ENCODE peak calls at places on chromosomes 6 and 20, in nine cellular contexts. One of them, this sample, is unnamed.

GRCh38 chr6:13708679-13709261 is 2.9 kb downstream of the RANBP9 start:
- DNase-seq in ascending aorta: no peak
- DNase-seq in A549: no peak
- DNase-seq in heart left ventricle: no peak
- DNase-seq in tibial nerve: peak; percentile 25
- DNase-seq in astrocyte: peak; percentile 49
- DNase-seq in Peyer's patch: no peak
- DNase-seq in thoracic aorta: no peak
- DNase-seq in caudate nucleus: no peak
- DNase-seq in this sample: no peak

GRCh38 chr20:1467355-1468116 is 887 bp upstream of the NSFL1C start:
- DNase-seq in ascending aorta: peak; percentile 75
- DNase-seq in Peyer's patch: peak; percentile 68
- DNase-seq in A549: no peak
- DNase-seq in astrocyte: no peak
- DNase-seq in caudate nucleus: no peak
- DNase-seq in tibial nerve: peak; percentile 24
- DNase-seq in thoracic aorta: no peak
- DNase-seq in heart left ventricle: no peak
- DNase-seq in this sample: no peak

GRCh38 chr20:62097881-62098407 is 24.3 kb upstream of the LSM14B start:
- DNase-seq in tibial nerve: no peak
- DNase-seq in ascending aorta: no peak
- DNase-seq in A549: no peak
- DNase-seq in heart left ventricle: no peak
- DNase-seq in thoracic aorta: no peak
- DNase-seq in Peyer's patch: no peak
- DNase-seq in caudate nucleus: no peak
- DNase-seq in astrocyte: no peak
- DNase-seq in this sample: no peak

GRCh38 chr6:146770965-146771735 is 172.4 kb downstream of the ADGB start:
- DNase-seq in heart left ventricle: peak; percentile 57
- DNase-seq in caudate nucleus: no peak
- DNase-seq in tibial nerve: peak; percentile 42
- DNase-seq in thoracic aorta: no peak
- DNase-seq in A549: no peak
- DNase-seq in Peyer's patch: no peak
- DNase-seq in ascending aorta: peak; percentile 66
- DNase-seq in astrocyte: no peak
- DNase-seq in this sample: peak; percentile 31

GRCh38 chr6:27532820-27533538 is 60.1 kb upstream of the ZNF184 start:
- DNase-seq in ascending aorta: no peak
- DNase-seq in astrocyte: peak; percentile 92
- DNase-seq in Peyer's patch: no peak
- DNase-seq in heart left ventricle: no peak
- DNase-seq in caudate nucleus: no peak
- DNase-seq in A549: no peak
- DNase-seq in tibial nerve: no peak
- DNase-seq in thoracic aorta: no peak
- DNase-seq in this sample: no peak

GRCh38 chr20:52379723-52380336 is 188.3 kb upstream of the ZFP64 start:
- DNase-seq in thoracic aorta: no peak
- DNase-seq in tibial nerve: peak; percentile 44
- DNase-seq in caudate nucleus: no peak
- DNase-seq in astrocyte: no peak
- DNase-seq in ascending aorta: no peak
- DNase-seq in Peyer's patch: no peak
- DNase-seq in heart left ventricle: peak; percentile 30
- DNase-seq in A549: peak; percentile 33
- DNase-seq in this sample: peak; percentile 26

GRCh38 chr6:75750925-75751324 is 1.9 kb downstream of the MYO6 start:
- DNase-seq in ascending aorta: no peak
- DNase-seq in astrocyte: no peak
- DNase-seq in tibial nerve: no peak
- DNase-seq in heart left ventricle: no peak
- DNase-seq in caudate nucleus: no peak
- DNase-seq in A549: no peak
- DNase-seq in thoracic aorta: no peak
- DNase-seq in Peyer's patch: no peak
- DNase-seq in this sample: no peak

GRCh38 chr20:63612276-63612931 is 14.5 kb downstream of the GMEB2 start:
- DNase-seq in Peyer's patch: no peak
- DNase-seq in caudate nucleus: no peak
- DNase-seq in ascending aorta: no peak
- DNase-seq in tibial nerve: no peak
- DNase-seq in astrocyte: no peak
- DNase-seq in A549: no peak
- DNase-seq in thoracic aorta: no peak
- DNase-seq in heart left ventricle: no peak
- DNase-seq in this sample: no peak

GRCh38 chr6:161104966-161105365 is 113.4 kb downstream of the MAP3K4 start:
- DNase-seq in Peyer's patch: no peak
- DNase-seq in A549: no peak
- DNase-seq in astrocyte: peak; percentile 63
- DNase-seq in heart left ventricle: no peak
- DNase-seq in ascending aorta: no peak
- DNase-seq in tibial nerve: no peak
- DNase-seq in thoracic aorta: no peak
- DNase-seq in caudate nucleus: no peak
- DNase-seq in this sample: no peak

GRCh38 chr20:6418732-6419131 is 295.9 kb upstream of the FERMT1 start:
- DNase-seq in ascending aorta: no peak
- DNase-seq in astrocyte: peak; percentile 15
- DNase-seq in tibial nerve: no peak
- DNase-seq in Peyer's patch: no peak
- DNase-seq in A549: no peak
- DNase-seq in heart left ventricle: no peak
- DNase-seq in caudate nucleus: no peak
- DNase-seq in thoracic aorta: no peak
- DNase-seq in this sample: no peak

GRCh38 chr6:74899416-74899815 is 306.4 kb downstream of the COL12A1 start:
- DNase-seq in caudate nucleus: no peak
- DNase-seq in astrocyte: peak; percentile 52
- DNase-seq in thoracic aorta: no peak
- DNase-seq in tibial nerve: no peak
- DNase-seq in heart left ventricle: no peak
- DNase-seq in Peyer's patch: no peak
- DNase-seq in ascending aorta: no peak
- DNase-seq in A549: no peak
- DNase-seq in this sample: no peak

GRCh38 chr6:112694986-112695385 is 347.9 kb downstream of the RFPL4B start:
- DNase-seq in ascending aorta: no peak
- DNase-seq in tibial nerve: no peak
- DNase-seq in Peyer's patch: no peak
- DNase-seq in A549: no peak
- DNase-seq in thoracic aorta: no peak
- DNase-seq in astrocyte: no peak
- DNase-seq in caudate nucleus: no peak
- DNase-seq in heart left ventricle: no peak
- DNase-seq in this sample: no peak

GRCh38 chr6:159125977-159126376 is 43.2 kb upstream of the FNDC1 start:
- DNase-seq in heart left ventricle: peak; percentile 89
- DNase-seq in caudate nucleus: peak; percentile 94
- DNase-seq in thoracic aorta: no peak
- DNase-seq in A549: no peak
- DNase-seq in tibial nerve: no peak
- DNase-seq in ascending aorta: no peak
- DNase-seq in Peyer's patch: no peak
- DNase-seq in astrocyte: no peak
- DNase-seq in this sample: no peak

GRCh38 chr20:916125-916799 is at the start of gene ANGPT4:
- DNase-seq in A549: no peak
- DNase-seq in tibial nerve: no peak
- DNase-seq in ascending aorta: no peak
- DNase-seq in thoracic aorta: no peak
- DNase-seq in Peyer's patch: no peak
- DNase-seq in heart left ventricle: no peak
- DNase-seq in caudate nucleus: no peak
- DNase-seq in astrocyte: no peak
- DNase-seq in this sample: no peak

GRCh38 chr6:121439456-121440250 is 4.2 kb downstream of the GJA1 start:
- DNase-seq in tibial nerve: no peak
- DNase-seq in thoracic aorta: no peak
- DNase-seq in A549: no peak
- DNase-seq in ascending aorta: no peak
- DNase-seq in Peyer's patch: no peak
- DNase-seq in heart left ventricle: no peak
- DNase-seq in caudate nucleus: no peak
- DNase-seq in astrocyte: no peak
- DNase-seq in this sample: no peak

GRCh38 chr6:107511410-107512070 is 21.6 kb downstream of the SOBP start:
- DNase-seq in tibial nerve: peak; percentile 73
- DNase-seq in Peyer's patch: no peak
- DNase-seq in thoracic aorta: no peak
- DNase-seq in ascending aorta: peak; percentile 70
- DNase-seq in astrocyte: no peak
- DNase-seq in caudate nucleus: no peak
- DNase-seq in A549: no peak
- DNase-seq in heart left ventricle: peak; percentile 68
- DNase-seq in this sample: no peak

GRCh38 chr6:30002871-30003270 is 58.2 kb upstream of the POLR1H start:
- DNase-seq in Peyer's patch: no peak
- DNase-seq in ascending aorta: no peak
- DNase-seq in tibial nerve: no peak
- DNase-seq in astrocyte: peak; percentile 4
- DNase-seq in thoracic aorta: no peak
- DNase-seq in A549: no peak
- DNase-seq in heart left ventricle: no peak
- DNase-seq in caudate nucleus: no peak
- DNase-seq in this sample: no peak

GRCh38 chr6:134431306-134431919 is 113.5 kb upstream of the SGK1 start:
- DNase-seq in astrocyte: peak; percentile 27
- DNase-seq in ascending aorta: no peak
- DNase-seq in tibial nerve: no peak
- DNase-seq in Peyer's patch: no peak
- DNase-seq in heart left ventricle: no peak
- DNase-seq in caudate nucleus: no peak
- DNase-seq in thoracic aorta: no peak
- DNase-seq in A549: no peak
- DNase-seq in this sample: no peak
- H3K27ac ChIP-seq in astrocyte: no peak overlapping the region
- H3K27ac ChIP-seq in ascending aorta: no peak overlapping the region
- H3K27ac ChIP-seq in tibial nerve: no peak overlapping the region
- H3K27ac ChIP-seq in Peyer's patch: no peak overlapping the region
- H3K27ac ChIP-seq in heart left ventricle: no peak overlapping the region
- H3K27ac ChIP-seq in caudate nucleus: no peak overlapping the region
- H3K27ac ChIP-seq in thoracic aorta: no peak overlapping the region
- H3K27ac ChIP-seq in A549: no peak overlapping the region
- H3K27ac ChIP-seq in this sample: no peak overlapping the region

GRCh38 chr6:105482956-105483355 is 80.1 kb upstream of the PREP start:
- DNase-seq in astrocyte: no peak
- DNase-seq in ascending aorta: no peak
- DNase-seq in thoracic aorta: no peak
- DNase-seq in Peyer's patch: no peak
- DNase-seq in A549: no peak
- DNase-seq in heart left ventricle: no peak
- DNase-seq in caudate nucleus: no peak
- DNase-seq in tibial nerve: no peak
- DNase-seq in this sample: no peak
- H3K27ac ChIP-seq in astrocyte: no peak overlapping the region
- H3K27ac ChIP-seq in ascending aorta: no peak overlapping the region
- H3K27ac ChIP-seq in thoracic aorta: no peak overlapping the region
- H3K27ac ChIP-seq in Peyer's patch: no peak overlapping the region
- H3K27ac ChIP-seq in A549: peak overlapping the region; percentile 59
- H3K27ac ChIP-seq in heart left ventricle: no peak overlapping the region
- H3K27ac ChIP-seq in caudate nucleus: no peak overlapping the region
- H3K27ac ChIP-seq in tibial nerve: peak overlapping the region; percentile 52
- H3K27ac ChIP-seq in this sample: no peak overlapping the region

GRCh38 chr20:48826064-48826463 is 1.7 kb downstream of the PREX1 start:
- DNase-seq in caudate nucleus: no peak
- DNase-seq in heart left ventricle: no peak
- DNase-seq in Peyer's patch: no peak
- DNase-seq in thoracic aorta: no peak
- DNase-seq in ascending aorta: no peak
- DNase-seq in tibial nerve: no peak
- DNase-seq in astrocyte: no peak
- DNase-seq in A549: no peak
- DNase-seq in this sample: no peak
- H3K27ac ChIP-seq in caudate nucleus: peak overlapping the region; percentile 85
- H3K27ac ChIP-seq in heart left ventricle: no peak overlapping the region
- H3K27ac ChIP-seq in Peyer's patch: peak overlapping the region; percentile 66
- H3K27ac ChIP-seq in thoracic aorta: peak overlapping the region; percentile 71
- H3K27ac ChIP-seq in ascending aorta: peak overlapping the region; percentile 75
- H3K27ac ChIP-seq in tibial nerve: peak overlapping the region; percentile 86
- H3K27ac ChIP-seq in astrocyte: no peak overlapping the region
- H3K27ac ChIP-seq in A549: no peak overlapping the region
- H3K27ac ChIP-seq in this sample: peak overlapping the region; percentile 48

DNA sequence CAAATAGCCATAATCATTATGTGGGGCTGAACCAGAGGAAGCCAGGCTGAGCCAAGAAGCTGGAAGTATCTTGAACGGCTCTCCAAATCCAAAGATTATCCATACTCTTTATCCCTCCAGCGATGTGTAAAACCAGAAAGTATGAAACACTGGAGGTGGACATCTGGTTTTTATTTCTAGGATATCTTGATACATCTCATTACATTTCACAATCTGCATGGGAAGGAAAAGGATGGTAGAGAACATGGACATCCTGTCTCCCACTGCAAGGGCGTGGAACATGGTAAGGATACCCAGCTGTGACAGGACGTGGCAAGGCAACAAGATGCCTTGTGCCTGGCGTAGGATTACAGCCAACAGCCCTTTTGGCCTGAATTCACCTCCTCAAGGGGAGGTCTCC is 20.1 kb downstream of the TRIM27 start:
- DNase-seq in tibial nerve: no peak
- DNase-seq in caudate nucleus: no peak
- DNase-seq in ascending aorta: no peak
- DNase-seq in A549: no peak
- DNase-seq in heart left ventricle: no peak
- DNase-seq in thoracic aorta: no peak
- DNase-seq in Peyer's patch: no peak
- DNase-seq in astrocyte: no peak
- DNase-seq in this sample: no peak
- H3K27ac ChIP-seq in tibial nerve: no peak overlapping the region
- H3K27ac ChIP-seq in caudate nucleus: no peak overlapping the region
- H3K27ac ChIP-seq in ascending aorta: no peak overlapping the region
- H3K27ac ChIP-seq in A549: no peak overlapping the region
- H3K27ac ChIP-seq in heart left ventricle: no peak overlapping the region
- H3K27ac ChIP-seq in thoracic aorta: no peak overlapping the region
- H3K27ac ChIP-seq in Peyer's patch: no peak overlapping the region
- H3K27ac ChIP-seq in astrocyte: no peak overlapping the region
- H3K27ac ChIP-seq in this sample: no peak overlapping the region

GRCh38 chr20:60058869-60059268 is 100.6 kb downstream of the CDH26 start:
- DNase-seq in Peyer's patch: no peak
- DNase-seq in ascending aorta: no peak
- DNase-seq in tibial nerve: no peak
- DNase-seq in astrocyte: no peak
- DNase-seq in thoracic aorta: no peak
- DNase-seq in caudate nucleus: no peak
- DNase-seq in A549: no peak
- DNase-seq in heart left ventricle: no peak
- DNase-seq in this sample: no peak
- H3K27ac ChIP-seq in Peyer's patch: no peak overlapping the region
- H3K27ac ChIP-seq in ascending aorta: no peak overlapping the region
- H3K27ac ChIP-seq in tibial nerve: peak overlapping the region; percentile 7
- H3K27ac ChIP-seq in astrocyte: no peak overlapping the region
- H3K27ac ChIP-seq in thoracic aorta: no peak overlapping the region
- H3K27ac ChIP-seq in caudate nucleus: peak overlapping the region; percentile 12
- H3K27ac ChIP-seq in A549: no peak overlapping the region
- H3K27ac ChIP-seq in heart left ventricle: peak overlapping the region; percentile 26
- H3K27ac ChIP-seq in this sample: no peak overlapping the region